ENCODE peak calls at places on chromosomes 4 and X, in seven cellular contexts. O is pancreas, Z is uterus, N is psoas muscle, U is ovary, M is transverse colon, B is tibial nerve. C is an unnamed sample. For H3K4me1, the result is how much of the 10 kb centered on the place peaks cover.

GRCh38 chrX:66039916-66040315 is at the start of gene VSIG4:
- DNase-seq in O (no peak), Z (no peak), N (no peak), U (no peak), M (peak), B (peak), C (no peak)

GRCh38 chr4:82643994-82644730 is 82.4 kb upstream of the TMEM150C start:
- DNase-seq in O (no peak), Z (no peak), N (no peak), U (no peak), M (no peak), B (no peak), C (no peak)

GRCh38 chr4:184193556-184194525 is 23.8 kb downstream of the ENPP6 start:
- DNase-seq in O (no peak), Z (no peak), N (no peak), U (no peak), M (no peak), B (no peak), C (no peak)

GRCh38 chr4:33465565-33465964 is 2745.4 kb downstream of the PCDH7 start:
- DNase-seq in O (no peak), Z (no peak), N (no peak), U (no peak), M (no peak), B (no peak), C (no peak)

GRCh38 chr4:72553540-72553939 is 15.5 kb downstream of the ADAMTS3 start:
- DNase-seq in O (no peak), Z (no peak), N (no peak), U (no peak), M (no peak), B (no peak), C (no peak)

GRCh38 chrX:1477801-1478458 is 25.2 kb upstream of the ASMTL start:
- DNase-seq in O (no peak), Z (no peak), N (no peak), U (no peak), M (no peak), B (no peak), C (no peak)

GRCh38 chr4:162056947-162057346 is 106.9 kb downstream of the FSTL5 start:
- DNase-seq in O (no peak), Z (no peak), N (no peak), U (no peak), M (no peak), B (no peak), C (no peak)

GRCh38 chrX:115372026-115372610 is 82.6 kb downstream of the LUZP4 start:
- DNase-seq in O (no peak), Z (no peak), N (no peak), U (no peak), M (no peak), B (no peak), C (peak)

GRCh38 chr4:180060159-180060889 is 2182.9 kb upstream of the TENM3 start:
- DNase-seq in O (no peak), Z (no peak), N (no peak), U (no peak), M (no peak), B (no peak), C (no peak)

GRCh38 chrX:96770315-96770714 is 85.7 kb downstream of the DIAPH2 start:
- DNase-seq in O (no peak), Z (no peak), N (no peak), U (no peak), M (no peak), B (no peak), C (no peak)

GRCh38 chr4:138614462-138615142 is 372.5 kb upstream of the SLC7A11 start:
- DNase-seq in O (no peak), Z (no peak), N (no peak), U (no peak), M (no peak), B (no peak), C (no peak)

GRCh38 chr4:175891863-175892262 is 79.8 kb upstream of the GPM6A start:
- DNase-seq in O (no peak), Z (no peak), N (no peak), U (no peak), M (no peak), B (no peak), C (no peak)

GRCh38 chr4:2689114-2689513 is 67.0 kb downstream of the TNIP2 start:
- DNase-seq in O (no peak), Z (no peak), N (no peak), U (no peak), M (no peak), B (no peak), C (no peak)

GRCh38 chr4:152004801-152005200 is 244.0 kb upstream of the GATB start:
- DNase-seq in O (no peak), Z (no peak), N (no peak), U (no peak), M (no peak), B (no peak), C (no peak)

GRCh38 chrX:43589735-43590515 is 66.2 kb upstream of the MAOA start:
- DNase-seq in O (no peak), Z (no peak), N (no peak), U (no peak), M (no peak), B (no peak), C (no peak)

GRCh38 chr4:151098191-151098590 is 1.2 kb upstream of the RPS3A start:
- DNase-seq in O (peak), Z (peak), N (no peak), U (no peak), M (peak), B (no peak), C (no peak)

GRCh38 chr4:98232202-98232601 is 29.0 kb upstream of the RAP1GDS1 start:
- DNase-seq in O (no peak), Z (no peak), N (no peak), U (no peak), M (no peak), B (no peak), C (no peak)

GRCh38 chr4:153573881-153574807 is 108.0 kb downstream of the TMEM131L start:
- DNase-seq in O (peak), Z (peak), N (peak), U (peak), M (peak), B (peak), C (peak)

DNA sequence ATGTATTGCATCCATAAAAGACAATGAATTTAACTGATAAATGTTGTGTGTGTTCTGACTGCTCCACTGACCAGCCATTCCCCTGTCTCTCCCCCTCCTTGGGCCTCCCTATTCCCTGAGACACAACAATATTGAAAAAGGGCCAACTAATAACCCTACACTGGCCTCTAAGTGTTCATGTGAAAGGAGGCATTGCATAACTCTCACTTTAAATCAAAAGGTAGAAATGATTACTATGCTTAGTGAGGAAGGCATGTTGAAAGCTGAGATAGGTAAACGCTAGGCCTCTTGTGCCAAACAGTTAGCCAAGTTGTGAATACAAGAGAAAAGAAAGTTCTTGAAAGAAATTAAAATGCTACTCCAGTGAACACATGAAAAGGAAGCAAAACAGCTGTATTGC is 152.7 kb downstream of the POU4F2 start:
- DNase-seq in O (no peak), Z (no peak), N (no peak), U (no peak), M (no peak), B (no peak), C (no peak)
- H3K27ac ChIP-seq in O (no peak), Z (no peak), N (no peak), U (no peak), M (no peak), B (no peak), C (no peak)

GRCh38 chrX:118724775-118725174 is 2.6 kb upstream of the IL13RA1 start:
- DNase-seq in O (no peak), Z (no peak), N (no peak), U (no peak), M (no peak), B (no peak), C (no peak)
- H3K4me1 ChIP-seq in O (under half), Z (under half), N (under half), U (under half), M (under half), B (under half), C (under half)

GRCh38 chrX:73525928-73526690 is 36.9 kb upstream of the CHIC1 start:
- DNase-seq in O (no peak), Z (no peak), N (no peak), U (no peak), M (no peak), B (no peak), C (no peak)
- H3K27ac ChIP-seq in O (no peak), Z (no peak), N (no peak), U (no peak), M (no peak), B (no peak), C (no peak)

DNA sequence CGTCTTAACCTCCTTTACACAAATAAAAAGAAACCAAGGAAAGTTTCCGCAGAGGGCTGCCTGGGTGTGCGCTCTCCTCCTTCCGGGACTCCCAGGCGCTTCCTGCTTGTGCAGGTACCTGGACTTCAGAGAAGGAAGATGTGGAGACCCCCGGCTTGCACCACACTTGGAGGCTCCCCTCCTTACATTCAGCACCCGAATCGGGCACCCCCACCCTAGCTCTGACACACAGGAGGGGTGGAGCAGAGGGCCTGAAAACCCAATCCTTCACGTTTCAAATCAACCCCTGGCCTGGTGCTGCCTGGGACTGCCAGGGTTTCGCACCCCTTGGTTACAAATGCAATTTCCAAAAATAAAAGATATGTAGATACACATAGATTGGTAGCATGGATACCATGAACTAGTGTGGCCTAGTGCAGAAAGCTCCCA is 3.1 kb downstream of the NKX3-2 start:
- DNase-seq in O (no peak), Z (no peak), N (no peak), U (no peak), M (no peak), B (no peak), C (no peak)
- H3K4me1 ChIP-seq in O (under half), Z (under half), N (under half), U (under half), M (under half), B (under half), C (under half)

GRCh38 chrX:119237526-119238035 is 1.5 kb downstream of the PGRMC1 start:
- DNase-seq in O (no peak), Z (no peak), N (no peak), U (no peak), M (no peak), B (no peak), C (no peak)
- H3K27ac ChIP-seq in O (no peak), Z (peak), N (no peak), U (no peak), M (peak), B (peak), C (no peak)

GRCh38 chr4:185782523-185782922 is 29.5 kb downstream of the SORBS2 start:
- DNase-seq in O (no peak), Z (no peak), N (no peak), U (no peak), M (no peak), B (no peak), C (no peak)

GRCh38 chr4:185792384-185793146 is 19.4 kb downstream of the SORBS2 start:
- DNase-seq in O (no peak), Z (no peak), N (no peak), U (no peak), M (no peak), B (no peak), C (peak)

GRCh38 chr4:185783574-185783973 is 28.4 kb downstream of the SORBS2 start:
- DNase-seq in O (no peak), Z (no peak), N (no peak), U (no peak), M (no peak), B (no peak), C (no peak)

GRCh38 chr4:185786422-185786821 is 25.6 kb downstream of the SORBS2 start:
- DNase-seq in O (no peak), Z (no peak), N (no peak), U (no peak), M (no peak), B (no peak), C (no peak)

DNA sequence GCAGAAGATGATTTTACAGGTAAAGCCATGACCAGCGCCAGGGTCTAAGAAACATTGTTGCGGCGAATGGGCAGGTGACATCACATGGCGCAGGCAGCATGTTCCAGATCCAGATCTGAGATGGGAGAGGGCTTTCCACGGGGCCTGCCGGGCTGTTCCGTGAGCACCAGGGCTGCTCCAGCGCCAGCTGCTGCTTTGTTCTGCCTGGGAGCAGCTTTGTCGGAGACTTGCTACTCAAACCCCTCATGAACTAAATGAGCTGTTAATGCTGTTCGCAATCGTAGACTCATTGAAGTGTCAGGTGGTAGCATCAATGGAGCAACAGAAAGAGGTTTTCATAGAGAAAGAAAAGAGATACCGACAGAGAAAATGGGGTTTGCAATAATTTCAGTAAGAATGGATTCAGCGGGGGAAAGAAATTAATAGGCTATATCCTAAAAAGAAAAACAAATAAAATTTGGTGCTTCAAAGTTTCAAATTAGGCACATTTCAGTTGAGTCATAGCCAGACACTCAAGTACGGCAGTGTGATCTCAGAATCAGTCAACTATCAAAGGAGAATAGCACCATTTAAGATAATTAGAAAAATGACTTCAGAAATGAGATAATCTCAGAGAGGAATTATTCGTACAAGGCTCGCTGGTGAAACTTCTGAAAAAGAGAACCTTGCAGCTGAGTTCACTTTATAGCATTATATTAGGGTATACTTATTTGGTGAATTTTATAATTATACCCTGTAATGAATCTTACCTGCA is 23.9 kb downstream of the SORBS2 start:
- DNase-seq in O (no peak), Z (no peak), N (no peak), U (no peak), M (no peak), B (no peak), C (no peak)
- H3K4me1 ChIP-seq in O (under half), Z (under half), N (under half), U (under half), M (under half), B (under half), C (under half)

GRCh38 chr4:168840386-168840763 is 169.7 kb downstream of the CBR4 start:
- DNase-seq in O (no peak), Z (no peak), N (no peak), U (no peak), M (no peak), B (no peak), C (no peak)

GRCh38 chr4:168841682-168842019 is 168.4 kb downstream of the CBR4 start:
- DNase-seq in O (no peak), Z (no peak), N (no peak), U (no peak), M (no peak), B (no peak), C (no peak)

GRCh38 chr4:168840988-168841681 is 168.9 kb downstream of the CBR4 start:
- DNase-seq in O (no peak), Z (no peak), N (no peak), U (no peak), M (no peak), B (no peak), C (peak)

GRCh38 chr4:168837922-168838321 is 172.1 kb downstream of the CBR4 start:
- DNase-seq in O (no peak), Z (no peak), N (peak), U (no peak), M (no peak), B (no peak), C (no peak)

GRCh38 chr4:168839758-168840385 is 170.2 kb downstream of the CBR4 start:
- DNase-seq in O (no peak), Z (peak), N (no peak), U (no peak), M (no peak), B (no peak), C (no peak)
- H3K27ac ChIP-seq in O (no peak), Z (peak), N (peak), U (peak), M (peak), B (peak), C (no peak)

DNA sequence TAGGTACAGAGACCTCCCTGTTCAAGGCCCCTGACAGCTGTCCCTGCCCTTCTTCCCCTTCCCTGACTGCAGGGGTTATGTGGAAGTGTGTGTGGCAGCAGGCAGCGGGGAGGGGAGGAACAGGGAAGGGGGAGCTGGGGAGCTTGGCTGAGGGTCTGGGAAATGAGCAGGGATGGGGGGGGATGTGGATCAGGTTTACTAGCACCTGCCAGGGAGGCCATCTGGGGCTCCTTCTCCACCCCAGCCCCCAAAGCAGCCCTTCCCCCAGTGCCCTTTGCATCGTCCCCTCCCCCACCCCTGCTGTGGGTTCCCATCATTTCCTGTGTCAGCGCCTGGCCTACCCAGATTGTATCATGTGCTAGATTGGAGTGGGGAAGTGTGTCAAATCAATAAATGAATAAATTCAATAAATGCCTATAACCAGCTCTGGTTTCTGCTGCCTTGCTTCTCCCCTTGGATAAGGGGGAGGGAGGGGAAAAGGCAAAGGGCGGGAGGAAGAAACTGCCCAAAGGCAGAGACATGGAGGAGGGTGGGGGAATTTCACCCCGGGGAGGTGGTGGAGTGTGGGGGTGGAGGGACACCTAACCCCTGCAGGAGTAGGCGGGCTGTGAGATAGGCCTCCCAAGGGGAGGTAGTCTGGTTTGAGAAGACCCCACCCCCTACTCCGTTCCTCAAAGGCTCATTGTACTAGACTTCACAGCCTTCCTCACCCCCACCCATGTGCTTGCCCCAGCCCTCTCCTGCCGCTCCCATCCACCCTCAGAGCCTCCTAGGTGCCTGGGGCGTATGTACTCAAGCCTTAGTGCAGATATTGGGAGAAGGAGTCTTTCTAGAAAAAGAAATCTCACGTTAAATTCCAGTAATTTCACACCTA is 3.2 kb downstream of the CXorf65 start:
- DNase-seq in O (no peak), Z (no peak), N (no peak), U (no peak), M (peak), B (no peak), C (no peak)
- H3K4me1 ChIP-seq in O (under half), Z (under half), N (under half), U (under half), M (under half), B (under half), C (under half)

DNA sequence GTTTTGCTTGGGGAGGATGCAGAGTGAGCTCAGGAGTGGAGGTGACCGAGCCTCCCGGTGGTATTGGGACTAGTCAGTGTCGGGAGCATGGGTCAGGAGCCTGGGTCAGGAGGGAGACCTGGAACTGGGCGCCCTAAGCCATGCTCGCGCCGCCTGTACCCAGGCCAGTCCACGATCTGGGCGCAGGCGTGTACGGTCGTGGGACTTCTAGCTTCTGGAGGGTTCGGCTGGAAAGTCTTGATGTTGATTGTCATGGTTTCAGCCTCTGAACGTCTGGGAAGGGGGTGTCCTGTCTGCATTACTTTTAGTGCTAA is 244 bp downstream of the EIF2S3 start:
- DNase-seq in O (no peak), Z (no peak), N (no peak), U (no peak), M (no peak), B (no peak), C (no peak)
- H3K27ac ChIP-seq in O (peak), Z (no peak), N (peak), U (peak), M (peak), B (peak), C (peak)

GRCh38 chr4:6270691-6271121 is 1.1 kb downstream of the WFS1 start:
- DNase-seq in O (no peak), Z (no peak), N (peak), U (peak), M (no peak), B (no peak), C (no peak)
- H3K4me1 ChIP-seq in O (under half), Z (under half), N (under half), U (under half), M (under half), B (under half), C (under half)

C was measured in SJSA1.